ENCODE peak calls at places on chromosomes 12 and 14, in four cellular contexts. One of them, this sample, is unnamed.

GRCh38 chr14:49050836-49051235 is 535.3 kb downstream of the RPS29 start:
- DNase-seq in A549: no peak
- DNase-seq in stomach: no peak
- DNase-seq in tibial nerve: no peak
- DNase-seq in this sample: no peak

GRCh38 chr14:30292591-30292990 is 266.4 kb upstream of the G2E3 start:
- DNase-seq in tibial nerve: no peak
- DNase-seq in stomach: no peak
- DNase-seq in A549: no peak
- DNase-seq in this sample: no peak

GRCh38 chr12:112837629-112838191 is 46.2 kb downstream of the RPH3A start:
- DNase-seq in stomach: no peak
- DNase-seq in tibial nerve: no peak
- DNase-seq in A549: peak; percentile 54
- DNase-seq in this sample: no peak

GRCh38 chr12:29164477-29165163 is 15.5 kb downstream of the FAR2 start:
- DNase-seq in A549: no peak
- DNase-seq in stomach: no peak
- DNase-seq in tibial nerve: no peak
- DNase-seq in this sample: no peak

GRCh38 chr12:57218030-57218853 is 1.6 kb downstream of the NXPH4 start:
- DNase-seq in A549: no peak
- DNase-seq in tibial nerve: no peak
- DNase-seq in stomach: no peak
- DNase-seq in this sample: no peak

GRCh38 chr12:63149884-63150254 is 1.1 kb downstream of the AVPR1A start:
- DNase-seq in stomach: no peak
- DNase-seq in A549: no peak
- DNase-seq in tibial nerve: no peak
- DNase-seq in this sample: no peak

GRCh38 chr12:52434096-52434733 is at the start of gene KRT75:
- DNase-seq in stomach: no peak
- DNase-seq in A549: no peak
- DNase-seq in tibial nerve: no peak
- DNase-seq in this sample: peak; percentile 71

GRCh38 chr14:34912966-34913365 is 37.8 kb upstream of the BAZ1A start:
- DNase-seq in A549: no peak
- DNase-seq in tibial nerve: no peak
- DNase-seq in stomach: no peak
- DNase-seq in this sample: no peak

GRCh38 chr12:6788972-6789905 is at the start of gene CD4:
- DNase-seq in A549: no peak
- DNase-seq in tibial nerve: no peak
- DNase-seq in stomach: no peak
- DNase-seq in this sample: no peak

GRCh38 chr12:89468648-89469326 is 55.8 kb downstream of the GALNT4 start:
- DNase-seq in A549: no peak
- DNase-seq in stomach: no peak
- DNase-seq in tibial nerve: no peak
- DNase-seq in this sample: no peak

GRCh38 chr12:6500466-6500865 is 6.6 kb downstream of the NCAPD2 start:
- DNase-seq in A549: no peak
- DNase-seq in tibial nerve: no peak
- DNase-seq in stomach: no peak
- DNase-seq in this sample: no peak

GRCh38 chr12:54463484-54463883 is 9.9 kb downstream of the GTSF1 start:
- DNase-seq in tibial nerve: no peak
- DNase-seq in stomach: no peak
- DNase-seq in A549: no peak
- DNase-seq in this sample: no peak

GRCh38 chr14:105389976-105390848 is 8.1 kb upstream of the TEX22 start:
- DNase-seq in A549: no peak
- DNase-seq in stomach: no peak
- DNase-seq in tibial nerve: no peak
- DNase-seq in this sample: no peak

GRCh38 chr14:94367896-94368590 is 20.4 kb downstream of the SERPINA1 start:
- DNase-seq in stomach: no peak
- DNase-seq in tibial nerve: no peak
- DNase-seq in A549: no peak
- DNase-seq in this sample: peak; percentile 9

GRCh38 chr12:40515041-40515825 is 177.0 kb upstream of the CNTN1 start:
- DNase-seq in tibial nerve: no peak
- DNase-seq in A549: no peak
- DNase-seq in stomach: no peak
- DNase-seq in this sample: no peak

GRCh38 chr12:15014708-15015107 is 41.9 kb downstream of the PDE6H start:
- DNase-seq in tibial nerve: no peak
- DNase-seq in stomach: no peak
- DNase-seq in A549: no peak
- DNase-seq in this sample: no peak

GRCh38 chr14:68468437-68469207 is 324.2 kb downstream of the ZFP36L1 start:
- DNase-seq in stomach: peak; percentile 33
- DNase-seq in A549: no peak
- DNase-seq in tibial nerve: no peak
- DNase-seq in this sample: no peak

GRCh38 chr14:22547309-22547947 is 41.6 kb downstream of the DAD1 start:
- DNase-seq in A549: no peak
- DNase-seq in stomach: no peak
- DNase-seq in tibial nerve: no peak
- DNase-seq in this sample: no peak

GRCh38 chr12:29551879-29552278 is 54.4 kb upstream of the OVCH1 start:
- DNase-seq in tibial nerve: no peak
- DNase-seq in stomach: no peak
- DNase-seq in A549: no peak
- DNase-seq in this sample: no peak

GRCh38 chr14:32009636-32010560 is 67.2 kb upstream of the ARHGAP5 start:
- DNase-seq in A549: no peak
- DNase-seq in tibial nerve: no peak
- DNase-seq in stomach: no peak
- DNase-seq in this sample: no peak

GRCh38 chr14:77205566-77205965 is 24.0 kb downstream of the TMEM63C start:
- DNase-seq in A549: no peak
- DNase-seq in tibial nerve: no peak
- DNase-seq in stomach: no peak
- DNase-seq in this sample: no peak

GRCh38 chr14:65910108-65910507 is 497.6 kb downstream of the FUT8 start:
- DNase-seq in A549: peak; percentile 10
- DNase-seq in tibial nerve: no peak
- DNase-seq in stomach: no peak
- DNase-seq in this sample: no peak

GRCh38 chr14:74245292-74245691 is 6.0 kb downstream of the VSX2 start:
- DNase-seq in tibial nerve: no peak
- DNase-seq in A549: no peak
- DNase-seq in stomach: no peak
- DNase-seq in this sample: no peak

GRCh38 chr12:7155471-7156034 is 25.4 kb downstream of the CLSTN3 start:
- DNase-seq in stomach: no peak
- DNase-seq in A549: no peak
- DNase-seq in tibial nerve: no peak
- DNase-seq in this sample: no peak

GRCh38 chr12:127928615-127929014 is 338.4 kb upstream of the TMEM132C start:
- DNase-seq in A549: no peak
- DNase-seq in tibial nerve: no peak
- DNase-seq in stomach: no peak
- DNase-seq in this sample: no peak

GRCh38 chr12:129903092-129903945 is 506 bp downstream of the TMEM132D start:
- DNase-seq in tibial nerve: no peak
- DNase-seq in stomach: no peak
- DNase-seq in A549: no peak
- DNase-seq in this sample: no peak

GRCh38 chr12:52005903-52006703 is 643 bp upstream of the TAMALIN start:
- DNase-seq in tibial nerve: no peak
- DNase-seq in A549: no peak
- DNase-seq in stomach: peak; percentile 52
- DNase-seq in this sample: no peak

GRCh38 chr12:43884683-43885410 is 49.0 kb downstream of the TMEM117 start:
- DNase-seq in stomach: no peak
- DNase-seq in A549: no peak
- DNase-seq in tibial nerve: peak; percentile 41
- DNase-seq in this sample: no peak

GRCh38 chr12:29754235-29755189 is 29.2 kb downstream of the TMTC1 start:
- DNase-seq in A549: no peak
- DNase-seq in stomach: no peak
- DNase-seq in tibial nerve: no peak
- DNase-seq in this sample: no peak

GRCh38 chr14:52547526-52547925 is 4.8 kb downstream of the TXNDC16 start:
- DNase-seq in A549: no peak
- DNase-seq in tibial nerve: no peak
- DNase-seq in stomach: no peak
- DNase-seq in this sample: no peak

GRCh38 chr12:22333186-22333745 is 1.2 kb downstream of the ST8SIA1 start:
- DNase-seq in stomach: no peak
- DNase-seq in A549: no peak
- DNase-seq in tibial nerve: no peak
- DNase-seq in this sample: no peak

GRCh38 chr14:106417224-106418049 is 891.1 kb downstream of the TMEM121 start:
- DNase-seq in A549: no peak
- DNase-seq in stomach: peak; percentile 44
- DNase-seq in tibial nerve: no peak
- DNase-seq in this sample: no peak

GRCh38 chr14:71686677-71687076 is 245.6 kb upstream of the RGS6 start:
- DNase-seq in stomach: no peak
- DNase-seq in tibial nerve: no peak
- DNase-seq in A549: no peak
- DNase-seq in this sample: no peak

GRCh38 chr12:50589650-50590435 is 85.1 kb downstream of the DIP2B start:
- DNase-seq in tibial nerve: no peak
- DNase-seq in A549: no peak
- DNase-seq in stomach: no peak
- DNase-seq in this sample: no peak

GRCh38 chr12:28882444-28882843 is 266.6 kb upstream of the FAR2 start:
- DNase-seq in tibial nerve: no peak
- DNase-seq in stomach: no peak
- DNase-seq in A549: no peak
- DNase-seq in this sample: no peak

GRCh38 chr12:116454950-116455447 is 104.2 kb upstream of the MAP1LC3B2 start:
- DNase-seq in tibial nerve: no peak
- DNase-seq in stomach: no peak
- DNase-seq in A549: peak; percentile 71
- DNase-seq in this sample: no peak

DNA sequence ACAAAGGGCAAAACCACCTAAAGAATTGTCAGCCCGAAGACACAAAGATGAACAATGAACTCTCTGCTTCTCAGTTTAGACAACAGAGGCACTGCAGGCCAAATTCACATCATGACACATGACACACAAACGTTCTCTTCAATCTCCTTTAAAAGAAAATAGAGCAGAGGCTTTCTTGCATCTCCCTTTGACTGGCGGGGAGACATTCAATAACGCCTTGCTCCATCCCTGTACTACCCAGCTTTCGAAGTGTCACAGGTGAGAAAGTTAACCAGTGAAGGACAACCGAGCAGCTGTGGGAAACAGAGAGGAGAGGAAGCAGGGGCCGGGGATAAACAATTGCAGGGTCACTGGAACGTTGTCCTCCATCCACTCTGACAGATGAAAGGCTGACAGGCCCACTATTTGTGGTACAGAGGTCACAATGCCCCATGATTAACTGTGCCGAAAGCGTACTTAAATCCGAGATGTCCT is 130.8 kb downstream of the PHLDA1 start:
- DNase-seq in stomach: no peak
- DNase-seq in A549: no peak
- DNase-seq in tibial nerve: no peak
- DNase-seq in this sample: no peak
- TF ChIP-seq EP300 in stomach: no peak
- TF ChIP-seq EP300 in A549: no peak
- TF ChIP-seq EP300 in tibial nerve: no peak
- TF ChIP-seq EP300 in this sample: no peak

DNA sequence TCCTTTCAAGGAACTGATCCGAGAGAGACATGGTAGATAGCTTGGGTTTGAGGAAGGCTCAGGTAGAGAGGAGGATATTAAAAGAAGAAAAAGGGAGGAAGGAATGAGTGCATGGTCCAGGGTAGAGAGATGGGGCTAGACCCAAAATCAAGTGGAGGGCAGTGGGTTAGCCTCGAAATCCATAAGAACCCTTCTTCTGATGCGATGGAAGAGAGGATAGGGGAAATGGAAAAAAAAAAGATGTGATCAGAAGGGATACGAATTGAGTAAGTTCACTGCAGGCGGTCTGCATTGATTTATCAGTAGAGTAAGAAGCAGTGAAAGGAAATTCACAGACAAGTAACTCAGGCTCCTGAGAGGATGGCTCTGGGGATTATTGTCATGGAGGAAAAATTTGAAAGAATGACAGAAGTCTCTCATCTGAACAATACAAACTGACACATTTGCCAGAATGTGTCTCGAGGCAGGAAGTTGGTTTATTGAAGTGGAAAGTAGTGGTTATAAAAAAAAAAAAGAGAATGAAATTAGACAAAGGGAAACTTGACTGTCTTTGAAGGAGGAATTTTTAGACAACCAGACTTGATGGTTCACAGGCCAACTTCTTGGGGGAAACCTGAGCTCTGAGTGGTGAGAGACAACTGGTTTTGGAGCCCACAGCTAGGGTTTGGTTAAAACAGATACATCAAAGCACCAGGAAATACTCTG is 10.2 kb downstream of the PPFIBP1 start:
- DNase-seq in stomach: no peak
- DNase-seq in tibial nerve: no peak
- DNase-seq in A549: no peak
- DNase-seq in this sample: no peak
- TF ChIP-seq EP300 in stomach: no peak
- TF ChIP-seq EP300 in tibial nerve: no peak
- TF ChIP-seq EP300 in A549: no peak
- TF ChIP-seq EP300 in this sample: no peak

DNA sequence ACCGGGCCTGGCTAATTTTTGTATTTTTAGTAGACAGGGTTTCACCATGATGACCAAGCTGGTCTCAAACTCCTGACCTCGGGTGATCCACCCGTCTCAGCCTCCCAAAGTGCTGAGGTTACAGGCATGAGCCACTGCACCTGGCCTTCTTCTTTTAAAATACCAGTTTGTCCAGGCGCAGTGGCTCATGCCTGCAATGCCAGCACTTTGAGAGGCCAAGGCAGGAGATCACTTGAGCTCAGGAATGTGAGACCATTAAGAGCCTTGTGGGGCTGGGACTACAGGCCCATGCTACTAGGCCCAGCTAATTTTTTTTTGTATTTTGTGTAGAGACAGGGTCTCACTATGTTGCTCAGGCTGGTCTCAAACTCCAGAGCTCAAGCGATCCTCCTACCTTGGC is 8.1 kb upstream of the PEBP1 start:
- DNase-seq in A549: no peak
- DNase-seq in tibial nerve: no peak
- DNase-seq in stomach: no peak
- DNase-seq in this sample: no peak
- TF ChIP-seq EP300 in A549: no peak
- TF ChIP-seq EP300 in tibial nerve: no peak
- TF ChIP-seq EP300 in stomach: no peak
- TF ChIP-seq EP300 in this sample: no peak

DNA sequence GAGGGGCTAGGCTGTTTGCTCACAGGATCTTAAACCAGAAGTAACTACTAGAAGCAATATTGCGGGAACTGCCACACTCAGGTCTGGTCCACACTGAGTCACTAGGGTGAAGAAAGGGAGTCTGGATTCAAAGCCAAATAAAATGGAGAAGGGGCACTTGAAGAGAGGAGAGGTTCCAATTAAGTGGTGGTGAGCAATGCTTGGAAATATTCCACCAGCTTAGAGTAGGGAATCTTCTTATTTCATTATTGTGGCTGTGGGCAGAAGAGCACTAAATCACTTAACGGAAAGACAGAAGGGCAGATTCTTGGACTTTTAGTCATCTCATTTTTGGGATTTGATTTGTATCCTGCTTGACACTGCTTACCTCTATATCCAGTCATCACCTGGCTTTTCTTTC is 48.6 kb upstream of the PPP1R12A start:
- DNase-seq in tibial nerve: no peak
- DNase-seq in stomach: no peak
- DNase-seq in A549: no peak
- DNase-seq in this sample: no peak
- TF ChIP-seq EP300 in tibial nerve: no peak
- TF ChIP-seq EP300 in stomach: no peak
- TF ChIP-seq EP300 in A549: peak; percentile 41
- TF ChIP-seq EP300 in this sample: no peak